ENCODE peak calls at places on chromosomes 12 and 14, in six cellular contexts. A, U, Q, D, F and C are unnamed samples.

GRCh38 chr12:5076761-5077160 is 33.1 kb downstream of the KCNA5 start:
- DNase-seq in F (no peak), A (no peak), U (no peak), Q (no peak), D (no peak), C (no peak)

GRCh38 chr14:106489112-106489881 is 962.9 kb downstream of the TMEM121 start:
- DNase-seq in D (no peak), U (no peak), F (no peak), A (no peak), Q (no peak), C (no peak)

GRCh38 chr12:122276242-122276641 is 9.9 kb upstream of the VPS33A start:
- DNase-seq in D (no peak), A (no peak), Q (no peak), F (no peak), U (no peak), C (no peak)

GRCh38 chr12:116454950-116455447 is 104.2 kb upstream of the MAP1LC3B2 start:
- DNase-seq in Q (peak), U (peak), D (no peak), A (peak), F (no peak), C (peak)

GRCh38 chr12:41509655-41510054 is 321.5 kb downstream of the PDZRN4 start:
- DNase-seq in F (no peak), U (no peak), D (no peak), A (no peak), Q (no peak), C (no peak)

GRCh38 chr12:123389560-123390351 is 5.8 kb downstream of the KMT5A start:
- DNase-seq in Q (no peak), U (peak), F (peak), D (peak), A (no peak), C (no peak)

GRCh38 chr12:1656894-1657293 is 27.9 kb downstream of the WNT5B start:
- DNase-seq in U (no peak), F (no peak), A (no peak), D (no peak), Q (no peak), C (no peak)

GRCh38 chr12:19045421-19045820 is 84.1 kb upstream of the PLEKHA5 start:
- DNase-seq in F (no peak), U (no peak), D (no peak), A (peak), Q (no peak), C (peak)

GRCh38 chr14:20499881-20500280 is 5.5 kb upstream of the RNASE10 start:
- DNase-seq in D (no peak), A (no peak), U (no peak), F (no peak), Q (no peak), C (no peak)

GRCh38 chr14:96914729-96915128 is 117.5 kb downstream of the VRK1 start:
- DNase-seq in U (no peak), D (no peak), A (no peak), Q (no peak), F (no peak), C (no peak)

GRCh38 chr14:69093551-69094421 is 59.1 kb downstream of the DCAF5 start:
- DNase-seq in F (no peak), D (no peak), A (peak), U (peak), Q (no peak), C (no peak)

GRCh38 chr12:125418902-125419564 is 353.8 kb downstream of the AACS start:
- DNase-seq in U (no peak), D (no peak), Q (no peak), F (no peak), A (no peak), C (no peak)

GRCh38 chr12:12723681-12724420 is 6.7 kb downstream of the CDKN1B start:
- DNase-seq in U (peak), A (peak), Q (no peak), F (peak), D (peak), C (no peak)

GRCh38 chr12:12207746-12208145 is 59.1 kb downstream of the LRP6 start:
- DNase-seq in D (no peak), U (peak), A (peak), F (no peak), Q (no peak), C (no peak)

GRCh38 chr12:47238665-47239064 is 158.9 kb upstream of the AMIGO2 start:
- DNase-seq in D (no peak), F (no peak), U (peak), A (peak), Q (peak), C (no peak)
- TF ChIP-seq CTCF in D (no peak), F (no peak), U (no peak), A (no peak), Q (no peak), C (no peak)

GRCh38 chr14:104587641-104588040 is 8.1 kb downstream of the C14orf180 start:
- DNase-seq in F (no peak), Q (no peak), A (no peak), D (no peak), U (no peak), C (no peak)

GRCh38 chr14:104586832-104587620 is 7.5 kb downstream of the C14orf180 start:
- DNase-seq in A (no peak), U (no peak), F (peak), D (no peak), Q (no peak), C (no peak)

GRCh38 chr14:104584557-104584956 is 5.0 kb downstream of the C14orf180 start:
- DNase-seq in A (no peak), D (no peak), F (no peak), Q (no peak), U (no peak), C (no peak)

GRCh38 chr14:104588066-104588857 is 8.7 kb downstream of the C14orf180 start:
- DNase-seq in F (no peak), Q (no peak), D (no peak), U (no peak), A (no peak), C (no peak)

DNA sequence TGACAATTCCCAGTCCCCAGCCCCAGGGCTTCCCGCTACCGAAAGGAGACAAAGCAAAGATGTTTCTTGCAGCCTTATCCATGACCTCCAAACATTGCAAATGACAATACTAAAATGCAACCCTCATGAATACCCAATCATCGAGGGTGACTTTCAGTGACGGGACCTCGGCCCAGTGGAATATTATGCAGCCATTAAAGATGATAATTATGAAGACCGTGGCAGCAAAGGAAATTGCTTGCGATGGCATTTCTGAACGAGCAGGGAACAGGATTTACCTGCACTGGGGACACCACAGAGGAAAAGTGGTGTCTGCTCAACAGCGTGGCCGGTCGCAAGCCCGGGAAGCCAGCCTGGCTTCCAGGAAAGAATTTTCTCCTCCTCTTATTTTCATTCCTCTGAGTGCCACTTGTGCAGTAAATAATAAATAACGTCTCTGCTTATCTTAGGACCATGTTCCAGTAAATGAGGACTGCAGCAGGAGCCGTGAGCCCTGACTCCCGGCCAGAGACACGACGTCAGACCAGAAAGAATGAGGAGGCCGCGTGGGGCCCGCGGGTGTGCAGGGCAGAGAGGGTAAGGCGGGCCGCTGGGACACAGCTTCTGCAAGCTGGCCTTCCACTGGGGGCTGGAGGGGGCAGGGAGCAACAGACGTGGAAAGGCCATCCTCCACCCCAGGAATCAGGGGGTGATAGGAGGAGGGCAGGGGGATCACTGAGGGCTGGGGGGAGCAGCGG is 6.6 kb downstream of the C14orf180 start:
- DNase-seq in F (no peak), U (no peak), D (no peak), A (peak), Q (no peak), C (no peak)
- H3K4me3 ChIP-seq in F (no peak), U (no peak), D (no peak), A (no peak), Q (no peak), C (no peak)

GRCh38 chr12:40013292-40013691 is 92.6 kb downstream of the SLC2A13 start:
- DNase-seq in D (no peak), Q (no peak), A (no peak), F (no peak), U (no peak), C (no peak)
- TF ChIP-seq CTCF in D (no peak), Q (no peak), A (no peak), F (no peak), U (no peak), C (no peak)

DNA sequence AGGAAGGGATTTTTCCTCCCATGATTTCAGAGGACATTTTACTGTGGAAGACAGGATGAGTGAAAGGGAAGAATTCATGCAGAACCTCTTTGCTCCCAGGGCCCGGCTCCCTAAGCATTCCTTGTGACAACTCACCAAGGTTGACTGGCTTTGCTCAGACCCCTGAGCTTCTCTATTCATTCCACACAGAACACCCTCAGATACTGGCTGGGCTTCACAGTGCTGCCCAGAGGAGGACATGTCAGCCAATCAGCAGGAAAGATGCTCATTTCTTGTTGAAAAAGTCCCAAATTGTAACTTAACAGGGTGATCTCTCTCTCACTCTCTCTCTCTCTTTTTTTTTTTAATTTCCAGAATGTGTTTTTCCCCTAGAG is 43.7 kb downstream of the SSPN start:
- DNase-seq in A (no peak), D (no peak), U (no peak), F (no peak), Q (no peak), C (no peak)
- H3K4me3 ChIP-seq in A (no peak), D (no peak), U (no peak), F (no peak), Q (no peak), C (no peak)

GRCh38 chr14:104076743-104077142 is 8.8 kb upstream of the ASPG start:
- DNase-seq in Q (no peak), D (no peak), A (no peak), F (no peak), U (no peak), C (no peak)

GRCh38 chr14:104072586-104072985 is 12.9 kb upstream of the ASPG start:
- DNase-seq in Q (no peak), F (no peak), A (no peak), D (no peak), U (no peak), C (no peak)

GRCh38 chr14:104078031-104078455 is 7.5 kb upstream of the ASPG start:
- DNase-seq in U (peak), F (peak), A (peak), Q (peak), D (peak), C (peak)

GRCh38 chr14:104073764-104074163 is 11.7 kb upstream of the ASPG start:
- DNase-seq in F (no peak), A (no peak), D (no peak), Q (no peak), U (no peak), C (no peak)

GRCh38 chr14:104075530-104076151 is 9.9 kb upstream of the ASPG start:
- DNase-seq in A (peak), F (no peak), D (no peak), U (no peak), Q (no peak), C (no peak)
- TF ChIP-seq CTCF in A (peak), F (no peak), D (no peak), U (peak), Q (peak), C (peak)

GRCh38 chr14:22870811-22871199 is 735 bp upstream of the LRP10 start:
- DNase-seq in Q (no peak), U (no peak), F (no peak), A (no peak), D (no peak), C (no peak)
- H3K4me3 ChIP-seq in Q (peak), U (peak), F (peak), A (peak), D (peak), C (peak)

DNA sequence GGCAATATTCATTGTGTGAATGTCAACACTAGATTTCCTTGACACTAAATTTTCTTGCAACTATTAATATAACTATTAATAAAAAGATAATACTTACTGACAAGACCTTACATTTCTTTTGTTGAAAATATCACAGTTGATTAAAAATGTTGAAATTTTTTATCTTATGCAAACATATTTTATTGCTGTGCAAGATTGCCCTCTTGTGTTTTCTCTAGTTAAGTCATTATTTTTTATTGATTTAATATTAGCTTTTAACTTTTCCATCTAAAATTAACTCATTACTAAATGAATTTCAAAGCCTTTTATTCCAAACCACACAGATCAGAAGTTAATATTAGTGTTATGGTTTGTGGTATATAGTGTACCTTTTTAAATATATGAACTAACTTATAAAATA is 11.7 kb upstream of the NAA30 start:
- DNase-seq in F (no peak), Q (no peak), D (no peak), U (peak), A (peak), C (no peak)
- TF ChIP-seq CTCF in F (no peak), Q (no peak), D (no peak), U (peak), A (no peak), C (peak)